ENCODE peak calls at places on chromosomes 3 and 15, in eight cellular contexts. R, E, P, V, S, N, Z and U are unnamed samples.

GRCh38 chr3:38476157-38476756 is 19.9 kb upstream of the EXOG start:
- DNase-seq in R (no peak), E (no peak), P (no peak), V (no peak), S (no peak), N (no peak), Z (no peak), U (no peak)

GRCh38 chr3:126358038-126358815 is 1.0 kb upstream of the KLF15 start:
- DNase-seq in R (peak), E (no peak), P (no peak), V (no peak), S (no peak), N (no peak), Z (no peak), U (no peak)

GRCh38 chr3:143888846-143889245 is 40.6 kb upstream of the SLC9A9 start:
- DNase-seq in R (no peak), E (no peak), P (no peak), V (no peak), S (no peak), N (no peak), Z (no peak), U (no peak)

GRCh38 chr3:158827773-158828172 is 25.9 kb downstream of the MFSD1 start:
- DNase-seq in R (no peak), E (no peak), P (no peak), V (no peak), S (no peak), N (no peak), Z (no peak), U (no peak)

GRCh38 chr15:29208352-29208751 is 61.3 kb downstream of the NSMCE3 start:
- DNase-seq in R (peak), E (no peak), P (no peak), V (no peak), S (no peak), N (no peak), Z (no peak), U (peak)

GRCh38 chr3:16884084-16884747 is 539 bp upstream of the PLCL2 start:
- DNase-seq in R (no peak), E (peak), P (peak), V (no peak), S (no peak), N (peak), Z (no peak), U (peak)

GRCh38 chr3:115100172-115100571 is 46.9 kb downstream of the ZBTB20 start:
- DNase-seq in R (no peak), E (no peak), P (peak), V (no peak), S (no peak), N (peak), Z (peak), U (peak)

GRCh38 chr3:169387751-169388696 is 275.5 kb downstream of the MECOM start:
- DNase-seq in R (no peak), E (no peak), P (no peak), V (no peak), S (no peak), N (no peak), Z (peak), U (peak)

GRCh38 chr3:138118863-138119766 is 3.7 kb upstream of the DZIP1L start:
- DNase-seq in R (peak), E (peak), P (peak), V (peak), S (no peak), N (no peak), Z (no peak), U (peak)

GRCh38 chr3:164194842-164195241 is 883.5 kb downstream of the SI start:
- DNase-seq in R (no peak), E (no peak), P (no peak), V (no peak), S (no peak), N (no peak), Z (no peak), U (no peak)

GRCh38 chr3:42508562-42508961 is 6.1 kb downstream of the VIPR1 start:
- DNase-seq in R (no peak), E (no peak), P (no peak), V (no peak), S (no peak), N (no peak), Z (no peak), U (peak)

GRCh38 chr15:85865070-85865684 is 70.5 kb upstream of the KLHL25 start:
- DNase-seq in R (peak), E (no peak), P (peak), V (peak), S (peak), N (no peak), Z (no peak), U (peak)

GRCh38 chr15:70236306-70237103 is 138.8 kb upstream of the TLE3 start:
- DNase-seq in R (no peak), E (no peak), P (no peak), V (no peak), S (peak), N (no peak), Z (peak), U (no peak)

GRCh38 chr15:71679223-71680078 is 130.9 kb upstream of the NR2E3 start:
- DNase-seq in R (no peak), E (no peak), P (no peak), V (no peak), S (no peak), N (no peak), Z (no peak), U (peak)

GRCh38 chr3:174270841-174271240 is 588.3 kb upstream of the NAALADL2 start:
- DNase-seq in R (no peak), E (no peak), P (no peak), V (no peak), S (no peak), N (no peak), Z (peak), U (no peak)

GRCh38 chr3:55897573-55898224 is 410.6 kb upstream of the WNT5A start:
- DNase-seq in R (no peak), E (no peak), P (no peak), V (no peak), S (no peak), N (no peak), Z (no peak), U (peak)

GRCh38 chr3:49411550-49411967 is 217 bp downstream of the RHOA start:
- DNase-seq in R (no peak), E (no peak), P (peak), V (no peak), S (peak), N (peak), Z (no peak), U (peak)

GRCh38 chr3:55697177-55697865 is 210.2 kb upstream of the WNT5A start:
- DNase-seq in R (no peak), E (no peak), P (no peak), V (no peak), S (no peak), N (no peak), Z (no peak), U (no peak)

GRCh38 chr15:22877122-22877521 is 38.7 kb downstream of the NIPA2 start:
- DNase-seq in R (no peak), E (no peak), P (no peak), V (no peak), S (no peak), N (no peak), Z (no peak), U (no peak)

GRCh38 chr3:129650256-129650872 is 43.9 kb upstream of the PLXND1 start:
- DNase-seq in R (peak), E (peak), P (peak), V (peak), S (peak), N (peak), Z (peak), U (peak)

GRCh38 chr3:95312650-95313049 is 1249.8 kb downstream of the NSUN3 start:
- DNase-seq in R (peak), E (no peak), P (no peak), V (no peak), S (no peak), N (no peak), Z (no peak), U (no peak)

GRCh38 chr15:39549912-39550311 is 31.0 kb upstream of the THBS1 start:
- DNase-seq in R (no peak), E (no peak), P (no peak), V (no peak), S (no peak), N (no peak), Z (peak), U (no peak)

GRCh38 chr3:171711461-171711860 is 98.8 kb downstream of the PLD1 start:
- DNase-seq in R (no peak), E (no peak), P (no peak), V (no peak), S (no peak), N (no peak), Z (no peak), U (no peak)

GRCh38 chr15:34644061-34644460 is 60.6 kb upstream of the GOLGA8B start:
- DNase-seq in R (no peak), E (no peak), P (no peak), V (no peak), S (no peak), N (no peak), Z (peak), U (no peak)

GRCh38 chr3:8493744-8494143 is 7.9 kb upstream of the LMCD1 start:
- DNase-seq in R (no peak), E (no peak), P (no peak), V (no peak), S (no peak), N (no peak), Z (no peak), U (no peak)